ENCODE peak calls at places on chromosomes 7 and 10, in five cellular contexts. C is mucosa of descending colon, S is lung, T is Calu3, W is foreskin keratinocyte. H is an unnamed sample.
A peak's percentile ranks its signal among the peaks of the same experiment; 100 is the strongest.

GRCh38 chr10:116815641-116816415 is 33.5 kb upstream of the ENO4 start:
- DNase-seq in C (no peak), T (no peak), W (no peak), S (no peak), H (no peak)

GRCh38 chr10:76874896-76875295 is 762.7 kb downstream of the KCNMA1 start:
- DNase-seq in T (no peak), S (no peak), W (peak; percentile 57), C (no peak), H (no peak)

GRCh38 chr10:11548763-11549089 is 62.7 kb downstream of the USP6NL start:
- DNase-seq in C (no peak), T (no peak), W (no peak), S (no peak), H (no peak)

GRCh38 chr7:30173058-30173897 is 38.5 kb downstream of the MTURN start:
- DNase-seq in T (peak; percentile 18), W (peak; percentile 99), S (peak; percentile 65), C (no peak), H (no peak)

GRCh38 chr7:3301831-3302618 is 973 bp downstream of the SDK1 start:
- DNase-seq in S (no peak), T (peak; percentile 53), C (no peak), W (peak; percentile 26), H (peak; percentile 29)

GRCh38 chr7:24573554-24574338 is 494 bp downstream of the PALS2 start:
- DNase-seq in C (peak; percentile 65), T (peak; percentile 63), W (peak; percentile 54), S (peak; percentile 42), H (peak; percentile 50)

GRCh38 chr10:17273403-17273802 is 45.4 kb downstream of the VIM start:
- DNase-seq in T (peak; percentile 3), C (no peak), S (no peak), W (peak; percentile 91), H (no peak)

GRCh38 chr7:148380581-148381419 is 209.8 kb upstream of the C7orf33 start:
- DNase-seq in S (no peak), C (no peak), T (no peak), W (no peak), H (no peak)

GRCh38 chr7:87709258-87709657 is 81.1 kb downstream of the RUNDC3B start:
- DNase-seq in S (no peak), C (no peak), T (no peak), W (no peak), H (no peak)

GRCh38 chr10:3935141-3935540 is 150.1 kb upstream of the KLF6 start:
- DNase-seq in W (peak; percentile 66), C (no peak), T (no peak), S (no peak), H (no peak)

GRCh38 chr10:91247360-91248111 is 27.1 kb downstream of the PCGF5 start:
- DNase-seq in C (no peak), W (no peak), T (no peak), S (no peak), H (no peak)

GRCh38 chr10:132785433-132786278 is at the start of gene NKX6-2:
- DNase-seq in S (no peak), C (no peak), T (no peak), W (no peak), H (peak; percentile 36)

GRCh38 chr10:101013365-101013825 is 13.8 kb downstream of the LZTS2 start:
- DNase-seq in S (no peak), W (peak; percentile 71), C (no peak), T (no peak), H (no peak)

GRCh38 chr10:90966146-90966545 is 45.3 kb upstream of the ANKRD1 start:
- DNase-seq in S (no peak), C (no peak), T (no peak), W (no peak), H (no peak)

GRCh38 chr10:82887488-82887887 is 1012.5 kb downstream of the NRG3 start:
- DNase-seq in W (no peak), S (no peak), T (no peak), C (no peak), H (no peak)

GRCh38 chr10:74418285-74418872 is 267.4 kb downstream of the ADK start:
- DNase-seq in C (no peak), S (no peak), T (no peak), W (no peak), H (no peak)

GRCh38 chr7:71444130-71444529 is 312.2 kb downstream of the GALNT17 start:
- DNase-seq in W (no peak), S (no peak), C (no peak), T (no peak), H (no peak)

GRCh38 chr10:118543714-118544400 is 51.6 kb downstream of the PRLHR start:
- DNase-seq in C (no peak), T (peak; percentile 64), W (peak; percentile 54), S (peak; percentile 35), H (peak; percentile 57)

GRCh38 chr7:28224675-28225074 is 44.1 kb upstream of the JAZF1 start:
- DNase-seq in W (no peak), S (no peak), C (no peak), T (no peak), H (no peak)

GRCh38 chr7:100171840-100172239 is 3.4 kb upstream of the GAL3ST4 start:
- DNase-seq in W (no peak), C (no peak), T (no peak), S (no peak), H (no peak)

GRCh38 chr10:112721080-112721698 is 228.9 kb upstream of the TCF7L2 start:
- DNase-seq in C (no peak), S (no peak), T (peak; percentile 19), W (peak; percentile 40), H (no peak)

GRCh38 chr7:159007308-159008054 is 137.2 kb downstream of the VIPR2 start:
- DNase-seq in C (no peak), T (no peak), W (no peak), S (no peak), H (no peak)

GRCh38 chr7:106032295-106032694 is 69.2 kb downstream of the CDHR3 start:
- DNase-seq in C (no peak), S (no peak), W (no peak), T (no peak), H (no peak)

GRCh38 chr10:50635286-50635685 is 11.5 kb upstream of the SGMS1 start:
- DNase-seq in C (no peak), S (no peak), W (peak; percentile 39), T (no peak), H (no peak)

GRCh38 chr10:17227367-17228080 is 517 bp upstream of the VIM start:
- DNase-seq in T (no peak), W (no peak), C (no peak), S (no peak), H (no peak)

GRCh38 chr7:70017371-70017770 is 419.1 kb downstream of the AUTS2 start:
- DNase-seq in S (no peak), C (no peak), W (peak; percentile 11), T (no peak), H (no peak)

GRCh38 chr10:98256692-98257091 is 11.3 kb downstream of the LOXL4 start:
- DNase-seq in S (no peak), W (no peak), T (no peak), C (no peak), H (no peak)

GRCh38 chr10:22624289-22624738 is 90.1 kb downstream of the PIP4K2A start:
- DNase-seq in T (no peak), W (peak; percentile 63), C (no peak), S (no peak), H (no peak)

GRCh38 chr7:86643478-86644281 is at the start of gene GRM3:
- DNase-seq in W (no peak), T (no peak), C (peak; percentile 33), S (no peak), H (peak; percentile 23)

GRCh38 chr10:103678104-103678526 is 177.3 kb downstream of the SH3PXD2A start:
- DNase-seq in T (no peak), C (peak; percentile 90), W (peak; percentile 87), S (peak; percentile 70), H (no peak)

GRCh38 chr10:1109795-1110673 is 53.8 kb downstream of the WDR37 start:
- DNase-seq in W (peak; percentile 93), T (peak; percentile 50), S (no peak), C (peak; percentile 81), H (peak; percentile 52)

GRCh38 chr7:50962962-50963374 is 180.3 kb upstream of the GRB10 start:
- DNase-seq in C (peak; percentile 88), W (peak; percentile 34), T (peak; percentile 92), S (peak; percentile 62), H (no peak)

GRCh38 chr7:45569290-45569685 is 4.9 kb upstream of the ADCY1 start:
- DNase-seq in W (no peak), C (no peak), S (no peak), T (no peak), H (no peak)

GRCh38 chr7:6479067-6479466 is 31.3 kb upstream of the DAGLB start:
- DNase-seq in C (peak; percentile 18), T (no peak), W (no peak), S (no peak), H (no peak)
- TF ChIP-seq CTCF in C (no peak), T (no peak), W (no peak), S (no peak), H (no peak)

DNA sequence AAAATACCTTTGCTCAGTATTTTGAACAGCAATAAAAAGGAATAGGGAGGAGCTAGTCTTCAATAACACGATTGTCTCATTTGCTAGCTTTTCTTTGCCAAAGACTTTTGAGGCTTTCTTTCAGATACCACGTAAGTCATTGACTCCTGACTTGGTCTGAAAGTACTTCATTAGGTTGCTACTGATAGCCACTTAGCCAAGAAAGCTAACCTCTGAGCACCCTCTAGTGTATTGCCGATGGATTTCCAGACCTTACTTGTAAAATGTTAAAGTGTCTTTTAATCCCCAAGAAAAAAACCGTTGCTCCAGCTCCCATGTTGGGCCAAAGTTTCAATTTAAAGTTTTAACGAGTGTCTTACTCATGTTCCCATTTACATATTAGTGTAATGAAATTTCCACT is 63.4 kb upstream of the STRIP2 start:
- DNase-seq in T (no peak), C (no peak), S (no peak), W (no peak), H (no peak)
- TF ChIP-seq CTCF in T (no peak), C (no peak), S (no peak), W (peak; percentile 21), H (no peak)

DNA sequence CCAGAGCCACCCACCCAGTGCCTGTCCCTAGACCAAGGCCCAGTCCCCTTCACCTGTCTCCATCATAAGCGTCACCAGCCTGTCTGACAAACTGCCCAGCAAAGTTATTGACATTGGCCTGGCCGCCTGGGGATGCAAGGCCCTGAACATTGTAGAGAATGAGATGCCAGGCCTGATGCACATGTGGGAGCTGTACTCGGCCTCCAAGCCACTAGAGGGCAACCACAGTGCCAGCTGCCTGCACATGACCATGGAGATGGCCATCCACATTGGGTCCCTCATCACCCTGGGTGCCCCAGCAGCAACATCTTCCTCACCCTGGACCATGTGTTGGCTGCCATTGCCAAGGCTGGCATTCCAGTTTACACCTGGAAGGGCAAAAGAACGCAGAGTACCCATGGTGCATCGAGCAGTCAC is 63.7 kb upstream of the ANTXRL start:
- DNase-seq in W (no peak), C (no peak), S (no peak), T (peak; percentile 44), H (no peak)
- TF ChIP-seq CTCF in W (peak; percentile 47), C (no peak), S (no peak), T (peak; percentile 53), H (peak; percentile 12)

GRCh38 chr7:44225566-44226395 is 25.0 kb downstream of the YKT6 start:
- DNase-seq in W (no peak), C (peak; percentile 34), T (no peak), S (no peak), H (no peak)

GRCh38 chr7:44223362-44224114 is 22.8 kb downstream of the YKT6 start:
- DNase-seq in C (no peak), T (no peak), S (no peak), W (no peak), H (no peak)

GRCh38 chr7:44224216-44224950 is 23.6 kb downstream of the YKT6 start:
- DNase-seq in W (peak; percentile 29), T (no peak), S (no peak), C (peak; percentile 37), H (no peak)

GRCh38 chr7:44226396-44226753 is 25.6 kb downstream of the YKT6 start:
- DNase-seq in S (no peak), C (peak; percentile 38), W (no peak), T (no peak), H (no peak)

GRCh38 chr7:44224951-44225565 is 24.3 kb downstream of the YKT6 start:
- DNase-seq in T (no peak), S (no peak), W (no peak), C (peak; percentile 36), H (no peak)
- TF ChIP-seq CTCF in T (no peak), S (no peak), W (no peak), C (no peak), H (no peak)

H was measured in progenitor cell of endocrine pancreas.